ENCODE peak calls at places on chromosome 10, in five cellular contexts. One of them, this sample, is unnamed.

GRCh38 chr10:83212632-83213349 is 926.5 kb upstream of the GHITM start:
- DNase-seq in stimulated activated CD8-positive, alpha-beta memory T cell treated with anti-CD3 and anti-CD28 coated beads, Interleukin-7, amount 100 ng/mL, for 24 hours: no peak
- DNase-seq in NCI-H146: no peak
- DNase-seq in DMS 273 treated with DMSO at 0.1 percent for 48 hours: no peak
- DNase-seq in suprapubic skin: no peak
- DNase-seq in this sample: no peak

GRCh38 chr10:96334888-96335526 is 23.8 kb downstream of the OPALIN start:
- DNase-seq in stimulated activated CD8-positive, alpha-beta memory T cell treated with anti-CD3 and anti-CD28 coated beads, Interleukin-7, amount 100 ng/mL, for 24 hours: no peak
- DNase-seq in suprapubic skin: no peak
- DNase-seq in NCI-H146: peak
- DNase-seq in DMS 273 treated with DMSO at 0.1 percent for 48 hours: peak
- DNase-seq in this sample: no peak

GRCh38 chr10:34194259-34194658 is 620.8 kb downstream of the PARD3 start:
- DNase-seq in suprapubic skin: no peak
- DNase-seq in DMS 273 treated with DMSO at 0.1 percent for 48 hours: no peak
- DNase-seq in NCI-H146: no peak
- DNase-seq in stimulated activated CD8-positive, alpha-beta memory T cell treated with anti-CD3 and anti-CD28 coated beads, Interleukin-7, amount 100 ng/mL, for 24 hours: no peak
- DNase-seq in this sample: no peak

GRCh38 chr10:23354630-23355343 is 10.2 kb upstream of the C10orf67 start:
- DNase-seq in stimulated activated CD8-positive, alpha-beta memory T cell treated with anti-CD3 and anti-CD28 coated beads, Interleukin-7, amount 100 ng/mL, for 24 hours: no peak
- DNase-seq in DMS 273 treated with DMSO at 0.1 percent for 48 hours: no peak
- DNase-seq in NCI-H146: no peak
- DNase-seq in suprapubic skin: no peak
- DNase-seq in this sample: no peak

GRCh38 chr10:1615186-1615954 is 122.0 kb downstream of the ADARB2 start:
- DNase-seq in DMS 273 treated with DMSO at 0.1 percent for 48 hours: no peak
- DNase-seq in stimulated activated CD8-positive, alpha-beta memory T cell treated with anti-CD3 and anti-CD28 coated beads, Interleukin-7, amount 100 ng/mL, for 24 hours: no peak
- DNase-seq in suprapubic skin: no peak
- DNase-seq in NCI-H146: no peak
- DNase-seq in this sample: no peak

GRCh38 chr10:96512524-96512991 is 1.2 kb downstream of the TLL2 start:
- DNase-seq in suprapubic skin: peak
- DNase-seq in NCI-H146: peak
- DNase-seq in stimulated activated CD8-positive, alpha-beta memory T cell treated with anti-CD3 and anti-CD28 coated beads, Interleukin-7, amount 100 ng/mL, for 24 hours: no peak
- DNase-seq in DMS 273 treated with DMSO at 0.1 percent for 48 hours: no peak
- DNase-seq in this sample: no peak

GRCh38 chr10:12597800-12598750 is 248.7 kb downstream of the CAMK1D start:
- DNase-seq in suprapubic skin: no peak
- DNase-seq in stimulated activated CD8-positive, alpha-beta memory T cell treated with anti-CD3 and anti-CD28 coated beads, Interleukin-7, amount 100 ng/mL, for 24 hours: no peak
- DNase-seq in DMS 273 treated with DMSO at 0.1 percent for 48 hours: no peak
- DNase-seq in NCI-H146: peak
- DNase-seq in this sample: no peak

GRCh38 chr10:73117976-73118743 is 7.9 kb downstream of the NUDT13 start:
- DNase-seq in suprapubic skin: no peak
- DNase-seq in DMS 273 treated with DMSO at 0.1 percent for 48 hours: no peak
- DNase-seq in stimulated activated CD8-positive, alpha-beta memory T cell treated with anti-CD3 and anti-CD28 coated beads, Interleukin-7, amount 100 ng/mL, for 24 hours: no peak
- DNase-seq in NCI-H146: peak
- DNase-seq in this sample: no peak

GRCh38 chr10:80171248-80171660 is 34.1 kb downstream of the ANXA11 start:
- DNase-seq in suprapubic skin: no peak
- DNase-seq in stimulated activated CD8-positive, alpha-beta memory T cell treated with anti-CD3 and anti-CD28 coated beads, Interleukin-7, amount 100 ng/mL, for 24 hours: no peak
- DNase-seq in NCI-H146: peak
- DNase-seq in DMS 273 treated with DMSO at 0.1 percent for 48 hours: no peak
- DNase-seq in this sample: no peak

GRCh38 chr10:100158044-100158805 is 27.6 kb downstream of the ERLIN1 start:
- DNase-seq in DMS 273 treated with DMSO at 0.1 percent for 48 hours: no peak
- DNase-seq in suprapubic skin: no peak
- DNase-seq in NCI-H146: no peak
- DNase-seq in stimulated activated CD8-positive, alpha-beta memory T cell treated with anti-CD3 and anti-CD28 coated beads, Interleukin-7, amount 100 ng/mL, for 24 hours: no peak
- DNase-seq in this sample: no peak

GRCh38 chr10:103772096-103772845 is 83.1 kb downstream of the SH3PXD2A start:
- DNase-seq in stimulated activated CD8-positive, alpha-beta memory T cell treated with anti-CD3 and anti-CD28 coated beads, Interleukin-7, amount 100 ng/mL, for 24 hours: peak
- DNase-seq in DMS 273 treated with DMSO at 0.1 percent for 48 hours: peak
- DNase-seq in suprapubic skin: peak
- DNase-seq in NCI-H146: peak
- DNase-seq in this sample: no peak

GRCh38 chr10:75468612-75469011 is 37.2 kb downstream of the LRMDA start:
- DNase-seq in NCI-H146: no peak
- DNase-seq in suprapubic skin: no peak
- DNase-seq in DMS 273 treated with DMSO at 0.1 percent for 48 hours: no peak
- DNase-seq in stimulated activated CD8-positive, alpha-beta memory T cell treated with anti-CD3 and anti-CD28 coated beads, Interleukin-7, amount 100 ng/mL, for 24 hours: no peak
- DNase-seq in this sample: no peak

GRCh38 chr10:126731613-126731995 is 61.1 kb upstream of the C10orf90 start:
- DNase-seq in stimulated activated CD8-positive, alpha-beta memory T cell treated with anti-CD3 and anti-CD28 coated beads, Interleukin-7, amount 100 ng/mL, for 24 hours: no peak
- DNase-seq in NCI-H146: no peak
- DNase-seq in DMS 273 treated with DMSO at 0.1 percent for 48 hours: no peak
- DNase-seq in suprapubic skin: no peak
- DNase-seq in this sample: no peak